ENCODE peak calls at places on chromosomes 2 and 18, in six cellular contexts. P is fibroblast of lung, S is nephron progenitor cell, N is kidney epithelial cell, J is GM10248, B is lower leg skin. A is an unnamed sample.

GRCh38 chr18:29147944-29148343 is 971.0 kb upstream of the CDH2 start:
- DNase-seq in P (peak; percentile 72), S (no peak), N (no peak), J (no peak), B (no peak), A (no peak)

GRCh38 chr18:24322594-24323136 is 75.0 kb downstream of the OSBPL1A start:
- DNase-seq in P (peak; percentile 56), S (no peak), N (no peak), J (no peak), B (no peak), A (no peak)

GRCh38 chr18:22816266-22817176 is 116.6 kb upstream of the RBBP8 start:
- DNase-seq in P (no peak), S (no peak), N (no peak), J (no peak), B (no peak), A (no peak)

GRCh38 chr2:16633632-16634430 is 31.8 kb downstream of the CYRIA start:
- DNase-seq in P (peak; percentile 72), S (no peak), N (peak; percentile 67), J (no peak), B (peak; percentile 83), A (no peak)

GRCh38 chr18:48743046-48743445 is 204.2 kb downstream of the CTIF start:
- DNase-seq in P (peak; percentile 68), S (no peak), N (no peak), J (no peak), B (peak; percentile 92), A (no peak)

GRCh38 chr2:232365621-232366321 is 12.8 kb upstream of the ALPP start:
- DNase-seq in P (peak; percentile 56), S (peak; percentile 61), N (no peak), J (no peak), B (peak; percentile 54), A (peak; percentile 26)

GRCh38 chr18:35695384-35695783 is 113.8 kb downstream of the GALNT1 start:
- DNase-seq in P (no peak), S (no peak), N (no peak), J (no peak), B (no peak), A (no peak)

GRCh38 chr18:74050807-74051206 is 96.8 kb downstream of the FBXO15 start:
- DNase-seq in P (no peak), S (no peak), N (no peak), J (no peak), B (no peak), A (no peak)

GRCh38 chr2:15693926-15694588 is 102.4 kb downstream of the DDX1 start:
- DNase-seq in P (no peak), S (peak; percentile 30), N (no peak), J (no peak), B (no peak), A (no peak)

GRCh38 chr18:50569930-50570329 is 10.0 kb downstream of the MAPK4 start:
- DNase-seq in P (no peak), S (no peak), N (no peak), J (no peak), B (no peak), A (no peak)

GRCh38 chr2:237733677-237734300 is 64.8 kb upstream of the RBM44 start:
- DNase-seq in P (peak; percentile 21), S (no peak), N (no peak), J (no peak), B (no peak), A (no peak)

GRCh38 chr18:48219429-48220145 is 189.6 kb downstream of the ZBTB7C start:
- DNase-seq in P (no peak), S (no peak), N (no peak), J (no peak), B (no peak), A (no peak)

GRCh38 chr2:164764474-164764873 is 77.1 kb downstream of the COBLL1 start:
- DNase-seq in P (no peak), S (no peak), N (no peak), J (no peak), B (no peak), A (no peak)

GRCh38 chr2:95240556-95240955 is 33.2 kb downstream of the ZNF892 start:
- DNase-seq in P (no peak), S (no peak), N (no peak), J (no peak), B (no peak), A (no peak)

GRCh38 chr2:65388051-65388531 is 44.3 kb downstream of the SPRED2 start:
- DNase-seq in P (no peak), S (no peak), N (no peak), J (peak; percentile 53), B (no peak), A (peak; percentile 93)

GRCh38 chr2:201257941-201258665 is 2.2 kb upstream of the CASP8 start:
- DNase-seq in P (peak; percentile 83), S (no peak), N (peak; percentile 85), J (peak; percentile 71), B (peak; percentile 93), A (peak; percentile 96)

GRCh38 chr2:237603718-237604362 is 13.3 kb upstream of the RAB17 start:
- DNase-seq in P (peak; percentile 65), S (no peak), N (no peak), J (peak; percentile 52), B (peak; percentile 91), A (peak; percentile 52)

DNA sequence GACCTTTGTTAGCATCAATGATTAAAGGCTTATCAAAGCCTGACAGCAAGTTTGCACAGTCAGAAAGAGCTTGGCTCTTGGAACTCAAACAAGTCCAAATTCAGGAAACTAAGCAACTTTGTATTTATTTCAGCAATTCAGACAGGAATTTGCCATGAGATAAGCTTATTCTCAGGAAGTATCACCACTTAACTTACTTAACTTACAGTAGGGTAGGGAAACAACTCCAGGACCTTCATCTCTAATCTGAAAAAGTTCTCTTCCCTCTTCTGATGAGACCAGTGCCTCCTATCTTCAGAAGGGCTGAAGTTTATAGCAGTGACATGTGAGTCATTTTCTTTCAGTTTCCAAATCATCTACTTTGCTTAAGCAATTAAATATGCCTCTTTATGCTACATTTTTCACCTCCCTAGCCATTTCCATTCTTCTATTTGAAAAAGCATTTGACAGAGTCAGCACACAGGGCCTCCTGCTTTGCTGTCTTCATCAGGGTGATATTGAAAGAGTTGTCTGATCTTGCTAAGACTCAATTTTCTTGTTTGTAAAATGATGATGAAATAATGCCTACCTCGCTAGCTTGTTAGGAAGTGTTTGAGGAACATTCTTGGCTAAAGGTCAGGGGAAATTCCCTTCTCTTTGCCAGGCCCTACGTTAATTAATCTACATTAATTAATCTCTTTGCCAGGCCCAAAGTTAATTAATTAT is 389.4 kb downstream of the RND3 start:
- DNase-seq in P (peak; percentile 75), S (no peak), N (no peak), J (no peak), B (no peak), A (no peak)
- TF ChIP-seq CTCF in P (peak; percentile 48), S (no peak), N (peak; percentile 22), J (no peak), B (no peak), A (no peak)

GRCh38 chr2:73907840-73908452 is 15.1 kb downstream of the ACTG2 start:
- DNase-seq in P (peak; percentile 62), S (no peak), N (no peak), J (peak; percentile 76), B (peak; percentile 66), A (peak; percentile 67)
- TF ChIP-seq CTCF in P (no peak), S (no peak), N (no peak), J (peak; percentile 61), B (no peak), A (peak; percentile 54)

GRCh38 chr2:45169339-45170190 is 160.3 kb upstream of the SIX2 start:
- DNase-seq in P (no peak), S (peak; percentile 67), N (no peak), J (peak; percentile 27), B (no peak), A (no peak)
- TF ChIP-seq CTCF in P (no peak), S (no peak), N (no peak), J (no peak), B (no peak), A (no peak)

DNA sequence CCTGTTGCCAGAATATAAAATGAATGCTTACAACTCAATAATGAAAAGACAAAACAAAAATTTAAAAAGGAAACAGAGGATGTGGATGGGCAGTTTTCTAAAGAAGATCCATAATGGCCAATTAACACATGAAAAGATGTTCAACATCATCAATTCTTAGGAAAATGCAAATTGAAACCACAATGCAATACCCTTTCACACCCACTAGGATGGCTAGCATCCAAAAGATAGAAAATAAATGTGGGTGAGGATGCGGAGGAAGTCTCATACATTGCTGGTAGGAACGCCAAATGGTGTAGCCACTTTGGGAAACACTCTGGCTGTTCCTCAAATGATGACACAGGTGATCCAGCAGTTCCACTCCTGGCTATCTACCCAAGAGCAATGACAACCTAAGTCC is 130.5 kb downstream of the TNS1 start:
- DNase-seq in P (no peak), S (no peak), N (no peak), J (no peak), B (no peak), A (no peak)
- TF ChIP-seq CTCF in P (no peak), S (no peak), N (no peak), J (no peak), B (no peak), A (no peak)

GRCh38 chr2:176555112-176555511 is 285.9 kb downstream of the MTX2 start:
- DNase-seq in P (no peak), S (no peak), N (no peak), J (no peak), B (no peak), A (no peak)

GRCh38 chr2:176555781-176556180 is 286.5 kb downstream of the MTX2 start:
- DNase-seq in P (no peak), S (no peak), N (no peak), J (no peak), B (no peak), A (no peak)

GRCh38 chr2:176554107-176555048 is 285.1 kb downstream of the MTX2 start:
- DNase-seq in P (peak; percentile 57), S (peak; percentile 53), N (no peak), J (peak; percentile 68), B (no peak), A (peak; percentile 62)

GRCh38 chr2:176552456-176553135 is 283.4 kb downstream of the MTX2 start:
- DNase-seq in P (peak; percentile 87), S (no peak), N (peak; percentile 28), J (no peak), B (no peak), A (no peak)

DNA sequence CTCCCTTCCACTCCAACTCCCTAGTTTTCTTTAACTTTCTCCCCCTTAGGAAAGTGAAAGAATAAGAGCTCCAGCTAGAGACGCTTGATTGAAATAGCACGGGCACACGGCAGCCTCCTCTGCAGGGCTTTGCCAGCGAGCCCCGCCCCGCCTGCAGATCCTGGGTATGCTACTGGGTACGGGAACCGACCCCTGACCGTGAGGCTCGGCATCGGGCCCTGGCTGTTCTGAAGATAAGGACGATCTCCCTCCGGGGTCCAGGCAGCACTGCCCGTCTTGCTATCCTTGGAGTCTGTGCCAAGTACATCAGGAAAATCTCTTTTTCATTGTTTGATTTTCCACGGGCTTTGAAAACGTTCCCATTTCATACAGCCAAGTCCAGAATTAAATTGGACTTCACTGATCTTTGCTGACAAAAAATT is 284.5 kb downstream of the MTX2 start:
- DNase-seq in P (peak; percentile 53), S (peak; percentile 43), N (peak; percentile 38), J (no peak), B (peak; percentile 91), A (peak; percentile 15)
- TF ChIP-seq CTCF in P (no peak), S (no peak), N (peak; percentile 50), J (no peak), B (no peak), A (no peak)

GRCh38 chr2:160156084-160156483 is 44.0 kb downstream of the ITGB6 start:
- DNase-seq in P (peak; percentile 10), S (no peak), N (no peak), J (no peak), B (no peak), A (no peak)
- TF ChIP-seq CTCF in P (no peak), S (no peak), N (no peak), J (no peak), B (no peak), A (no peak)

A was measured in GM12865.